ENCODE peak calls at places on chromosome 1, in four cellular contexts. One of them, this sample, is unnamed.

GRCh38 chr1:33142483-33143065 is 39.3 kb downstream of the TRIM62 start:
- DNase-seq in naive thymus-derived CD8-positive, alpha-beta T cell: no peak
- DNase-seq in HuH-7.5: no peak
- DNase-seq in lung microvascular endothelial cell: no peak
- DNase-seq in this sample: no peak

GRCh38 chr1:56389813-56390539 is 189.4 kb downstream of the PLPP3 start:
- DNase-seq in lung microvascular endothelial cell: no peak
- DNase-seq in HuH-7.5: no peak
- DNase-seq in naive thymus-derived CD8-positive, alpha-beta T cell: no peak
- DNase-seq in this sample: no peak

GRCh38 chr1:68322837-68323687 is 90.7 kb upstream of the WLS start:
- DNase-seq in lung microvascular endothelial cell: no peak
- DNase-seq in HuH-7.5: no peak
- DNase-seq in naive thymus-derived CD8-positive, alpha-beta T cell: no peak
- DNase-seq in this sample: no peak

GRCh38 chr1:44408181-44409018 is 3.3 kb downstream of the RNF220 start:
- DNase-seq in lung microvascular endothelial cell: no peak
- DNase-seq in naive thymus-derived CD8-positive, alpha-beta T cell: no peak
- DNase-seq in HuH-7.5: peak; percentile 68
- DNase-seq in this sample: no peak

GRCh38 chr1:106787511-106787910 is 269.0 kb upstream of the PRMT6 start:
- DNase-seq in naive thymus-derived CD8-positive, alpha-beta T cell: no peak
- DNase-seq in HuH-7.5: no peak
- DNase-seq in lung microvascular endothelial cell: no peak
- DNase-seq in this sample: no peak

GRCh38 chr1:228989992-228990827 is 254.9 kb downstream of the RHOU start:
- DNase-seq in naive thymus-derived CD8-positive, alpha-beta T cell: no peak
- DNase-seq in HuH-7.5: no peak
- DNase-seq in lung microvascular endothelial cell: peak; percentile 76
- DNase-seq in this sample: no peak

GRCh38 chr1:66012076-66012769 is 219.5 kb downstream of the PDE4B start:
- DNase-seq in HuH-7.5: no peak
- DNase-seq in naive thymus-derived CD8-positive, alpha-beta T cell: no peak
- DNase-seq in lung microvascular endothelial cell: no peak
- DNase-seq in this sample: no peak

GRCh38 chr1:181104042-181104789 is 15.7 kb downstream of the IER5 start:
- DNase-seq in naive thymus-derived CD8-positive, alpha-beta T cell: no peak
- DNase-seq in HuH-7.5: no peak
- DNase-seq in lung microvascular endothelial cell: no peak
- DNase-seq in this sample: no peak

GRCh38 chr1:235583511-235584001 is 66.0 kb downstream of the GNG4 start:
- DNase-seq in lung microvascular endothelial cell: no peak
- DNase-seq in HuH-7.5: peak; percentile 45
- DNase-seq in naive thymus-derived CD8-positive, alpha-beta T cell: no peak
- DNase-seq in this sample: no peak

GRCh38 chr1:206672011-206672688 is 12.6 kb upstream of the MAPKAPK2 start:
- DNase-seq in lung microvascular endothelial cell: no peak
- DNase-seq in naive thymus-derived CD8-positive, alpha-beta T cell: no peak
- DNase-seq in HuH-7.5: no peak
- DNase-seq in this sample: no peak